ENCODE peak calls at places on chromosomes 4 and X, in four cellular contexts. M is AG10803, Y is foreskin fibroblast, U is cardiac fibroblast. Z is an unnamed sample.

GRCh38 chr4:14916554-14917304 is 85.6 kb upstream of the CPEB2 start:
- DNase-seq in Y (peak; percentile 79), M (peak; percentile 38), U (peak; percentile 60), Z (peak; percentile 48)

GRCh38 chrX:2676794-2677675 is 14.1 kb upstream of the CD99 start:
- DNase-seq in M (peak; percentile 70), Y (peak; percentile 57), U (no peak), Z (no peak)

GRCh38 chr4:22014222-22014741 is 65.7 kb upstream of the KCNIP4 start:
- DNase-seq in Y (no peak), U (peak; percentile 16), M (peak; percentile 20), Z (no peak)

GRCh38 chrX:17495052-17495451 is 120.1 kb downstream of the NHS start:
- DNase-seq in U (no peak), M (no peak), Y (no peak), Z (no peak)

GRCh38 chrX:95290455-95290854 is 1394.2 kb upstream of the DIAPH2 start:
- DNase-seq in U (no peak), M (no peak), Y (no peak), Z (no peak)

GRCh38 chr4:40842725-40843401 is 93.1 kb downstream of the NSUN7 start:
- DNase-seq in M (no peak), Y (peak; percentile 30), U (no peak), Z (no peak)

GRCh38 chr4:89316931-89317366 is 9.3 kb upstream of the GPRIN3 start:
- DNase-seq in Y (peak; percentile 58), M (peak; percentile 60), U (peak; percentile 59), Z (no peak)

GRCh38 chrX:105210258-105210657 is 10.2 kb downstream of the TEX13A start:
- DNase-seq in U (no peak), M (no peak), Y (no peak), Z (no peak)

GRCh38 chr4:157220026-157220881 is at the start of gene GRIA2:
- DNase-seq in U (peak; percentile 64), Y (peak; percentile 84), M (peak; percentile 33), Z (peak; percentile 83)

GRCh38 chr4:97994765-97995465 is 148.4 kb downstream of the STPG2 start:
- DNase-seq in U (no peak), Y (no peak), M (no peak), Z (peak; percentile 2)

GRCh38 chr4:141486375-141486997 is 149.9 kb upstream of the IL15 start:
- DNase-seq in Y (peak; percentile 87), U (peak; percentile 32), M (peak; percentile 70), Z (peak; percentile 67)

GRCh38 chr4:122914292-122914904 is 8.0 kb downstream of the NUDT6 start:
- DNase-seq in M (no peak), U (peak; percentile 67), Y (peak; percentile 63), Z (no peak)

GRCh38 chrX:129875669-129876068 is 30.3 kb upstream of the UTP14A start:
- DNase-seq in M (peak; percentile 88), U (peak; percentile 46), Y (peak; percentile 88), Z (peak; percentile 42)

GRCh38 chr4:101393256-101393655 is 45.9 kb upstream of the PPP3CA start:
- DNase-seq in M (peak; percentile 51), U (peak; percentile 1), Y (peak; percentile 70), Z (peak; percentile 48)

GRCh38 chrX:45849261-45849660 is 648.6 kb upstream of the DIPK2B start:
- DNase-seq in U (peak; percentile 76), Y (peak; percentile 82), M (peak; percentile 87), Z (peak; percentile 39)

GRCh38 chr4:2964077-2964471 is 703 bp downstream of the GRK4 start:
- DNase-seq in Y (no peak), M (no peak), U (no peak), Z (no peak)

GRCh38 chrX:16966745-16967144 is 20.3 kb downstream of the REPS2 start:
- DNase-seq in Y (peak; percentile 32), M (peak; percentile 1), U (peak; percentile 50), Z (no peak)

GRCh38 chr4:986428-986948 is 356 bp upstream of the IDUA start:
- DNase-seq in M (peak; percentile 10), U (peak; percentile 20), Y (no peak), Z (no peak)

GRCh38 chrX:66074920-66075879 is 35.3 kb upstream of the VSIG4 start:
- DNase-seq in M (no peak), Y (no peak), U (no peak), Z (peak; percentile 27)

GRCh38 chrX:144275403-144275802 is 391.5 kb downstream of the UBE2NL start:
- DNase-seq in Y (no peak), U (no peak), M (no peak), Z (no peak)

GRCh38 chr4:30208731-30209435 is 511.3 kb upstream of the PCDH7 start:
- DNase-seq in U (no peak), M (no peak), Y (peak; percentile 6), Z (peak; percentile 67)

GRCh38 chrX:71301195-71301924 is at the start of gene ITGB1BP2:
- DNase-seq in M (no peak), Y (peak; percentile 73), U (peak; percentile 61), Z (no peak)

GRCh38 chr4:48490012-48490679 is at the start of gene ZAR1:
- DNase-seq in U (no peak), M (no peak), Y (no peak), Z (peak; percentile 18)

GRCh38 chr4:57146444-57146843 is 36.3 kb upstream of the IGFBP7 start:
- DNase-seq in Y (no peak), U (no peak), M (no peak), Z (no peak)

GRCh38 chrX:117990438-117990837 is 126.2 kb downstream of the KLHL13 start:
- DNase-seq in Y (peak; percentile 68), U (no peak), M (no peak), Z (no peak)

GRCh38 chrX:124346064-124346876 is at the start of gene SH2D1A:
- DNase-seq in M (no peak), Y (no peak), U (no peak), Z (no peak)

GRCh38 chrX:107025538-107025937 is 25.5 kb upstream of the MORC4 start:
- DNase-seq in Y (peak; percentile 49), M (peak; percentile 23), U (peak; percentile 50), Z (no peak)

GRCh38 chrX:100962811-100963210 is 6.7 kb upstream of the ARL13A start:
- DNase-seq in U (no peak), Y (no peak), M (no peak), Z (no peak)

GRCh38 chrX:108165349-108166111 is 74.0 kb downstream of the ATG4A start:
- DNase-seq in Y (peak; percentile 73), U (peak; percentile 70), M (peak; percentile 29), Z (peak; percentile 12)

GRCh38 chr4:52069566-52069965 is 18.5 kb downstream of the SPATA18 start:
- DNase-seq in M (no peak), Y (peak; percentile 49), U (no peak), Z (no peak)

GRCh38 chrX:150463566-150463965 is 100.4 kb downstream of the MAMLD1 start:
- DNase-seq in U (no peak), M (no peak), Y (no peak), Z (no peak)

GRCh38 chr4:77336411-77337142 is 179.6 kb downstream of the CCNG2 start:
- DNase-seq in M (no peak), Y (no peak), U (no peak), Z (no peak)

GRCh38 chr4:176320340-176320975 is 692 bp downstream of the SPCS3 start:
- DNase-seq in M (peak; percentile 84), Y (peak; percentile 93), U (peak; percentile 91), Z (peak; percentile 84)

GRCh38 chrX:12301288-12301687 is 163.0 kb downstream of the FRMPD4 start:
- DNase-seq in U (no peak), M (no peak), Y (no peak), Z (no peak)

GRCh38 chr4:127479031-127479622 is 153.6 kb upstream of the INTU start:
- DNase-seq in Y (peak; percentile 67), U (peak; percentile 49), M (peak; percentile 54), Z (no peak)

DNA sequence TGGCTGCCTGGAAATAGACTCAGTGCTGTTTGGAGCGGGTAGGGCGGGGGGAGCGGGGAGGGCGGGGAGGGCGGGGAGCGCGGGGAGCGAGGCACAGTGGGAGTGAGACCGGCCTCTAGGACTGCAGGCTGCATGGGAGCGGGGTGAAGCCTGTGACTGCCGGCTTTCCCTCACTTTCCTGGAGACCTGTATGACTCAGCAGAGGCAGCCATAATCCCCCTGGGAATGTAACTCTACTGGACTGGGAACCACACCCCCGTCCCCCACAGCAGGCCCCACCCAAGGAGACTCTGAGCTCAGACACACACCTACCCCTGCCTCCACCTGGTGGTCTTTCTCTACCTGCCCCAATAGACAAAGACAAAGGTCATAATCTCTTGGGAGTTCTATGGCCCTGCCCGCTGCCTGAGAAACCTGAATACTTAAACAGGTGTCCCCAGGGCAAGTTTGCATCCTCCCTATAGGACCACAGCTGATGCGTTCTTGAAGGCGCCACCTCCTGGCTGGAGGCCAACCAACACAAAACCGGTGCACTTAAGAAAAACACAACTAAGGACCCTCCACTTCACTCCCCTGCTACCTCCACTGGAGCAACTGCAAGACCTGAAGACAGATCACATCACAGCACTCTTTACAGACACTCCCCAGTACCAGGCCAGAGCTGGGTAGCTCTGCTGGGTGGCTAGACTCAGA is 18.0 kb downstream of the HDAC8 start:
- DNase-seq in Y (no peak), U (no peak), M (no peak), Z (no peak)
- H3K4me3 ChIP-seq in Y (no peak overlapping the region), U (no peak overlapping the region), M (no peak overlapping the region), Z (no peak overlapping the region)

GRCh38 chrX:102599950-102600579 is 750 bp downstream of the ARMCX5 start:
- DNase-seq in U (peak; percentile 50), M (peak; percentile 32), Y (peak; percentile 56), Z (no peak)

GRCh38 chrX:102606115-102606514 is 6.8 kb downstream of the ARMCX5 start:
- DNase-seq in Y (no peak), M (no peak), U (no peak), Z (no peak)

GRCh38 chrX:102599084-102599949 is at the start of gene ARMCX5:
- DNase-seq in U (peak; percentile 89), Y (peak; percentile 88), M (peak; percentile 86), Z (peak; percentile 71)

GRCh38 chrX:102604327-102604726 is 5.0 kb downstream of the ARMCX5 start:
- DNase-seq in M (no peak), U (no peak), Y (peak; percentile 1), Z (no peak)
- H3K4me3 ChIP-seq in M (no peak overlapping the region), U (no peak overlapping the region), Y (no peak overlapping the region), Z (no peak overlapping the region)

GRCh38 chrX:49233176-49233575 is at the start of gene CACNA1F:
- DNase-seq in Y (no peak), M (no peak), U (no peak), Z (no peak)

GRCh38 chrX:49232525-49232924 is 615 bp downstream of the CACNA1F start:
- DNase-seq in M (no peak), U (no peak), Y (no peak), Z (no peak)

GRCh38 chrX:49231333-49232000 is 1.7 kb downstream of the CACNA1F start:
- DNase-seq in M (no peak), Y (no peak), U (no peak), Z (no peak)

GRCh38 chrX:49228185-49228584 is 5.0 kb downstream of the CACNA1F start:
- DNase-seq in M (no peak), Y (no peak), U (no peak), Z (no peak)

GRCh38 chrX:49230500-49231232 is 2.5 kb downstream of the CACNA1F start:
- DNase-seq in U (no peak), M (no peak), Y (peak; percentile 18), Z (no peak)
- H3K4me3 ChIP-seq in U (no peak overlapping the region), M (no peak overlapping the region), Y (no peak overlapping the region), Z (no peak overlapping the region)

DNA sequence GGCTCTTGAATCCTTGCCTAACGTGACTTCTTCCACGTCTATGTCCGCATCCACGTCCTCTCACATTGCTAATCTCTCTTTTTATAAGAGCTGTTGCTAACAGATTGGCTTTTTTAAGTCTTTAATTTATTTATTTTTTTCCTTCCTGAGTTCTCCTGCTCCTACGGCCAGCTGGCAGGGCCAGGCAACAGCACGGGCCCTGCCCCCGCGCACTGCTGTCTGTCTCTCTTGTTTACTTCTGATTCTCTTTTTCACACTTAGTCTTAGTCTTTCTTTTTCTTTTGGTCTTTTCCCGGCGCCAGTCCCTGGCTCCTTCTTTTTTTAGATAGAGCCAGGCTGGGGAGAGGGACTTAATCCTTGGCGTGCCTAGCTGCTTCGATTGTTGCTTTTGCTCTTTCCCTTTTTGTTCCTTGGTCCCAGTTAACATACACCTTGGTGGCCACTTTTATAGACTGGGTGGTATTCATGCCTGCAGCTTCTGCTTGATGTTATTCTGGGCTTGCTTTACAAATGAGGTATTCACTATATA is 53.2 kb upstream of the RBMX start:
- DNase-seq in M (no peak), U (no peak), Y (no peak), Z (no peak)
- H3K4me3 ChIP-seq in M (no peak overlapping the region), U (no peak overlapping the region), Y (no peak overlapping the region), Z (no peak overlapping the region)

Z was measured in MG63.